ENCODE peak calls at places on chromosomes 11 and 22, in ten cellular contexts. H is IMR-90, P is PC-9, I is endothelial cell of umbilical vein, K is HepG2, S is fibroblast of lung, W is K562, C is GM23248, Y is H1, Q is HCT116. R is an unnamed sample.

GRCh38 chr11:877565-877964 is 33.0 kb downstream of the CHID1 start:
- DNase-seq in H (no peak), P (no peak), I (no peak), K (no peak), S (no peak), W (peak; percentile 78), C (no peak), Y (peak; percentile 83), Q (peak; percentile 75), R (peak; percentile 62)

GRCh38 chr11:121341609-121342008 is 49.0 kb downstream of the SC5D start:
- DNase-seq in H (no peak), P (no peak), I (no peak), K (no peak), S (no peak), W (no peak), C (no peak), Y (no peak), Q (no peak), R (peak; percentile 60)

GRCh38 chr22:38513063-38513462 is 7.0 kb upstream of the DDX17 start:
- DNase-seq in H (no peak), P (peak; percentile 18), I (no peak), K (peak; percentile 42), S (no peak), W (peak; percentile 29), C (no peak), Y (no peak), Q (no peak), R (peak; percentile 75)

GRCh38 chr11:65434057-65434666 is 11.6 kb downstream of the NEAT1 start:
- DNase-seq in H (peak; percentile 34), P (no peak), I (peak; percentile 33), K (no peak), S (peak; percentile 46), W (no peak), C (peak; percentile 59), Y (no peak), Q (no peak), R (no peak)

GRCh38 chr11:134585666-134586285 is 173.7 kb upstream of the B3GAT1 start:
- DNase-seq in H (no peak), P (no peak), I (no peak), K (no peak), S (no peak), W (no peak), C (no peak), Y (peak; percentile 37), Q (no peak), R (no peak)

GRCh38 chr11:63761870-63762661 is 6.5 kb downstream of the ZFTA start:
- DNase-seq in H (no peak), P (no peak), I (no peak), K (no peak), S (peak; percentile 13), W (no peak), C (no peak), Y (peak; percentile 87), Q (no peak), R (no peak)

GRCh38 chr11:3096909-3097395 is 39.7 kb upstream of the CARS1 start:
- DNase-seq in H (no peak), P (no peak), I (no peak), K (no peak), S (no peak), W (no peak), C (no peak), Y (no peak), Q (no peak), R (no peak)

GRCh38 chr11:35324981-35325380 is 94.4 kb downstream of the SLC1A2 start:
- DNase-seq in H (peak; percentile 40), P (no peak), I (no peak), K (no peak), S (no peak), W (no peak), C (peak; percentile 64), Y (no peak), Q (no peak), R (no peak)

GRCh38 chr11:85595285-85595884 is 31.8 kb downstream of the DLG2 start:
- DNase-seq in H (peak; percentile 63), P (no peak), I (peak; percentile 50), K (peak; percentile 38), S (peak; percentile 72), W (peak; percentile 34), C (peak; percentile 73), Y (no peak), Q (peak; percentile 46), R (peak; percentile 66)

DNA sequence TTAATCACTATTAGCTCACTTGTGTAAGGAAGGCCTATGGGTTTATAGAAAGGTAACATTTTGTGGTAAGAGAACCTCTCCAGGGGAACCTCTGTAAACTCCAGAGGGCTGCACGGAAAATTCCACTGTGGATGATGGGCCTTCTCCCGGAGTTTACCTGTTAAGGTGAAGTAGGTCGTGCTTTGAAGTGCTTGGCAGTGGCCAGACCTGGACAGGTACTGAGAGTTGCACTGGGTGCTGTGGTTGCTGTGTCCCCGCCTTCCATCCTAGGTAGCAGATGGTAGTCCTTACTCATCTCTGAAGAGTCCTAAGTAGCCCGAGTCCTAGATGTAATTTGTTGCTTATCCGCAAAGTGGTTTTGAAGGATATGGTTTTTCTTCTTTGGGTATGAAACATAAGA is 133.4 kb downstream of the TEAD1 start:
- DNase-seq in H (no peak), P (no peak), I (no peak), K (no peak), S (no peak), W (no peak), C (no peak), Y (no peak), Q (no peak), R (no peak)
- H3K4me3 ChIP-seq in H (no peak overlapping the region), P (no peak overlapping the region), I (no peak overlapping the region), K (no peak overlapping the region), S (no peak overlapping the region), W (no peak overlapping the region), C (no peak overlapping the region), Y (no peak overlapping the region), Q (no peak overlapping the region), R (no peak overlapping the region)

DNA sequence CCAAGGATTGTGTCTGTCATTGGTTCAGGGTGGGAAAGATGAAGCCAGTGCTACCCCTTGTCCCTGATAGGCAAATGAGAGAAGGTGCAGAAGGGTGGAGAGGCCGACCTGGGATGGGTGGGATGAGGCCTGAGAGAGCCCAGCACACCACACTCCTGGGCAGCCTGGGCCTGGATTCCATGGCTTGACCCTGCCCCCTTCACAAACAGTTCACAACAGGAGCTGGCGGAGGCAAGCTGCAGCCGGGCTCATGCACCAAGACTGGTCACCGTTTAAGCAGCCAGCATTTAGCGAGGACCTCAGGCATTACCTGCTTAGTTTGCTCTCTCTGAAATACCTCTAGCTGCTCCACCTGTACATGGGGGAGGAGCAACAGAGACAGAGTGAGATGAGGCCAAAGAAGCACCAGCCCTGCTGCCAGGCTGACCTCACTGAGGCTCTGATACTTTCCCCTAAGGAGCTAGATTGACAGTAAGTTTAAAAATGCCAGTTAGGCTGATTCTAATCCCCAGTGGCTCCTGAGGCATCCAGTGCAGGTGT is 13.5 kb downstream of the IL18BP start:
- DNase-seq in H (no peak), P (no peak), I (no peak), K (no peak), S (no peak), W (no peak), C (no peak), Y (no peak), Q (no peak), R (no peak)
- H4K20me1 ChIP-seq in H (peaks cover 42% of the 10 kb centered on the region), P (peaks cover 49% of the 10 kb centered on the region), I (no peaks in the 10 kb centered on the region), K (no peaks in the 10 kb centered on the region), S (no peaks in the 10 kb centered on the region), W (peaks cover 5% of the 10 kb centered on the region), C (no peaks in the 10 kb centered on the region), Y (peaks cover 25% of the 10 kb centered on the region), Q (no peaks in the 10 kb centered on the region), R (no peaks in the 10 kb centered on the region)

GRCh38 chr11:12862761-12863469 is 146.2 kb upstream of the RASSF10 start:
- DNase-seq in H (peak; percentile 85), P (no peak), I (peak; percentile 64), K (no peak), S (peak; percentile 91), W (peak; percentile 31), C (peak; percentile 81), Y (peak; percentile 63), Q (no peak), R (no peak)
- H3K4me3 ChIP-seq in H (no peak overlapping the region), P (no peak overlapping the region), I (no peak overlapping the region), K (no peak overlapping the region), S (no peak overlapping the region), W (no peak overlapping the region), C (no peak overlapping the region), Y (no peak overlapping the region), Q (no peak overlapping the region), R (no peak overlapping the region)

DNA sequence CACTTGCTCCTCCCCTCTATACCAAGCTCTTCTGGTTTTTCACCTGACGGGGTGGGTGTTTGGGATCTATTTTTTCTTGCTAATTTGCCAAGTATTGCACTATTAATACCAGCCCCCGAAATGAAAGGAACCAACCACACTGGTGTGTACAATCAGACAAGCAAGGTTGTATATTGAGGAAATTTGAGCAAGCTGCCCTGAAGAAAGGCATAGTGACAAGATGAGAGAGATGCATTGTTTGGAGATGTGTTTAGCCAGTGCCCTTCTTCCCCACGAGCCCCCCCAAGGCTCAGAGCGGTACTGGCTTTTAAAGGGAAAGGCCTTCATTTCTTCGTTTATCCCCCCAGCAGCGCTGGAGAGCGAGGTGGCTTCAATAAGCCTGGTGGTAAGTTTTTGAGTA is 15.2 kb upstream of the GAS2L1 start:
- DNase-seq in H (no peak), P (no peak), I (no peak), K (no peak), S (no peak), W (no peak), C (no peak), Y (no peak), Q (no peak), R (no peak)
- H4K20me1 ChIP-seq in H (peaks cover 56% of the 10 kb centered on the region), P (peaks cover 84% of the 10 kb centered on the region), I (peaks cover 8% of the 10 kb centered on the region), K (peaks cover 10% of the 10 kb centered on the region), S (no peaks in the 10 kb centered on the region), W (peaks cover 2% of the 10 kb centered on the region), C (no peaks in the 10 kb centered on the region), Y (peaks cover 12% of the 10 kb centered on the region), Q (peaks cover 46% of the 10 kb centered on the region), R (no peaks in the 10 kb centered on the region)

DNA sequence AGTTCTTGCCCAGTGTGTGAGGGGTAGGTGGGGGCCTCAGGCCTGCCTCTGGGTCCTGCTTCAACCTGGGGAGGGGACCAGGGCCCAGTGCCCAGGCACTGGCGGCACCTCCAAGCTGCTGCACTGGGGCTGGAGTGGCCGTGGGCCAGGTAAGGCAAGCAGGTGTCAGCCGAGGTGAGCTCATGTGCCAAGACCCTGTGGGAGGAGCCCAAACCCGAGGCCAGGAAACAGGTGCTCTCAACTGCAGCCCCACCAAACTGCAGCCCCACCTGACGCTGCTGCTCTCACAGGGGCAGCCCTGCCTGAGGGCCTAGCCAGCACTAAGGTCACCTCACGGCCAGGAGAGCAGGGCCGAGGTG is 18.1 kb upstream of the GNB1L start:
- DNase-seq in H (no peak), P (no peak), I (no peak), K (no peak), S (no peak), W (no peak), C (no peak), Y (peak; percentile 51), Q (no peak), R (no peak)
- H3K4me3 ChIP-seq in H (no peak overlapping the region), P (no peak overlapping the region), I (no peak overlapping the region), K (no peak overlapping the region), S (no peak overlapping the region), W (no peak overlapping the region), C (no peak overlapping the region), Y (no peak overlapping the region), Q (no peak overlapping the region), R (no peak overlapping the region)